ENCODE peak calls at places on chromosome 1, in ten cellular contexts. One of them, this sample, is unnamed.

GRCh38 chr1:107767156-107767582 is 197.8 kb downstream of the VAV3 start:
- DNase-seq in heart right ventricle: no peak
- DNase-seq in Calu3: no peak
- DNase-seq in AG09319: no peak
- DNase-seq in psoas muscle: no peak
- DNase-seq in neural crest cell: no peak
- DNase-seq in hepatocyte: peak; percentile 29
- DNase-seq in tibial artery: no peak
- DNase-seq in B cell: no peak
- DNase-seq in PC-3: no peak
- DNase-seq in this sample: no peak

GRCh38 chr1:158089925-158090675 is 90.6 kb upstream of the CD1D start:
- DNase-seq in heart right ventricle: no peak
- DNase-seq in Calu3: no peak
- DNase-seq in AG09319: no peak
- DNase-seq in psoas muscle: no peak
- DNase-seq in neural crest cell: no peak
- DNase-seq in hepatocyte: no peak
- DNase-seq in tibial artery: no peak
- DNase-seq in B cell: no peak
- DNase-seq in PC-3: no peak
- DNase-seq in this sample: no peak

GRCh38 chr1:232927722-232928505 is 22.5 kb upstream of the NTPCR start:
- DNase-seq in heart right ventricle: no peak
- DNase-seq in Calu3: no peak
- DNase-seq in AG09319: no peak
- DNase-seq in psoas muscle: no peak
- DNase-seq in neural crest cell: no peak
- DNase-seq in hepatocyte: no peak
- DNase-seq in tibial artery: no peak
- DNase-seq in B cell: no peak
- DNase-seq in PC-3: no peak
- DNase-seq in this sample: no peak

GRCh38 chr1:94759188-94759587 is 61.0 kb upstream of the SLC44A3 start:
- DNase-seq in heart right ventricle: no peak
- DNase-seq in Calu3: no peak
- DNase-seq in AG09319: no peak
- DNase-seq in psoas muscle: no peak
- DNase-seq in neural crest cell: no peak
- DNase-seq in hepatocyte: no peak
- DNase-seq in tibial artery: no peak
- DNase-seq in B cell: no peak
- DNase-seq in PC-3: no peak
- DNase-seq in this sample: no peak

GRCh38 chr1:220994671-220995070 is 115.4 kb downstream of the HLX start:
- DNase-seq in heart right ventricle: no peak
- DNase-seq in Calu3: no peak
- DNase-seq in AG09319: no peak
- DNase-seq in psoas muscle: no peak
- DNase-seq in neural crest cell: no peak
- DNase-seq in hepatocyte: no peak
- DNase-seq in tibial artery: no peak
- DNase-seq in B cell: no peak
- DNase-seq in PC-3: no peak
- DNase-seq in this sample: no peak

GRCh38 chr1:226608699-226609505 is 60.3 kb downstream of the STUM start:
- DNase-seq in heart right ventricle: peak; percentile 53
- DNase-seq in Calu3: peak; percentile 76
- DNase-seq in AG09319: no peak
- DNase-seq in psoas muscle: peak; percentile 63
- DNase-seq in neural crest cell: peak; percentile 76
- DNase-seq in hepatocyte: peak; percentile 83
- DNase-seq in tibial artery: peak; percentile 71
- DNase-seq in B cell: peak; percentile 81
- DNase-seq in PC-3: peak; percentile 86
- DNase-seq in this sample: peak; percentile 83

GRCh38 chr1:210922666-210923065 is 211.3 kb downstream of the KCNH1 start:
- DNase-seq in heart right ventricle: no peak
- DNase-seq in Calu3: no peak
- DNase-seq in AG09319: no peak
- DNase-seq in psoas muscle: no peak
- DNase-seq in neural crest cell: no peak
- DNase-seq in hepatocyte: no peak
- DNase-seq in tibial artery: no peak
- DNase-seq in B cell: no peak
- DNase-seq in PC-3: no peak
- DNase-seq in this sample: no peak

GRCh38 chr1:116323419-116323987 is 49.5 kb upstream of the ATP1A1 start:
- DNase-seq in heart right ventricle: no peak
- DNase-seq in Calu3: no peak
- DNase-seq in AG09319: no peak
- DNase-seq in psoas muscle: no peak
- DNase-seq in neural crest cell: no peak
- DNase-seq in hepatocyte: no peak
- DNase-seq in tibial artery: no peak
- DNase-seq in B cell: no peak
- DNase-seq in PC-3: no peak
- DNase-seq in this sample: no peak

GRCh38 chr1:32273389-32274208 is 18.3 kb upstream of the HDAC1 start:
- DNase-seq in heart right ventricle: no peak
- DNase-seq in Calu3: peak; percentile 70
- DNase-seq in AG09319: no peak
- DNase-seq in psoas muscle: no peak
- DNase-seq in neural crest cell: no peak
- DNase-seq in hepatocyte: peak; percentile 63
- DNase-seq in tibial artery: no peak
- DNase-seq in B cell: peak; percentile 77
- DNase-seq in PC-3: peak; percentile 88
- DNase-seq in this sample: no peak
- TF ChIP-seq CTCF in heart right ventricle: no peak
- TF ChIP-seq CTCF in Calu3: no peak
- TF ChIP-seq CTCF in AG09319: no peak
- TF ChIP-seq CTCF in psoas muscle: no peak
- TF ChIP-seq CTCF in neural crest cell: no peak
- TF ChIP-seq CTCF in hepatocyte: no peak
- TF ChIP-seq CTCF in tibial artery: no peak
- TF ChIP-seq CTCF in B cell: no peak
- TF ChIP-seq CTCF in PC-3: no peak
- TF ChIP-seq CTCF in this sample: no peak

DNA sequence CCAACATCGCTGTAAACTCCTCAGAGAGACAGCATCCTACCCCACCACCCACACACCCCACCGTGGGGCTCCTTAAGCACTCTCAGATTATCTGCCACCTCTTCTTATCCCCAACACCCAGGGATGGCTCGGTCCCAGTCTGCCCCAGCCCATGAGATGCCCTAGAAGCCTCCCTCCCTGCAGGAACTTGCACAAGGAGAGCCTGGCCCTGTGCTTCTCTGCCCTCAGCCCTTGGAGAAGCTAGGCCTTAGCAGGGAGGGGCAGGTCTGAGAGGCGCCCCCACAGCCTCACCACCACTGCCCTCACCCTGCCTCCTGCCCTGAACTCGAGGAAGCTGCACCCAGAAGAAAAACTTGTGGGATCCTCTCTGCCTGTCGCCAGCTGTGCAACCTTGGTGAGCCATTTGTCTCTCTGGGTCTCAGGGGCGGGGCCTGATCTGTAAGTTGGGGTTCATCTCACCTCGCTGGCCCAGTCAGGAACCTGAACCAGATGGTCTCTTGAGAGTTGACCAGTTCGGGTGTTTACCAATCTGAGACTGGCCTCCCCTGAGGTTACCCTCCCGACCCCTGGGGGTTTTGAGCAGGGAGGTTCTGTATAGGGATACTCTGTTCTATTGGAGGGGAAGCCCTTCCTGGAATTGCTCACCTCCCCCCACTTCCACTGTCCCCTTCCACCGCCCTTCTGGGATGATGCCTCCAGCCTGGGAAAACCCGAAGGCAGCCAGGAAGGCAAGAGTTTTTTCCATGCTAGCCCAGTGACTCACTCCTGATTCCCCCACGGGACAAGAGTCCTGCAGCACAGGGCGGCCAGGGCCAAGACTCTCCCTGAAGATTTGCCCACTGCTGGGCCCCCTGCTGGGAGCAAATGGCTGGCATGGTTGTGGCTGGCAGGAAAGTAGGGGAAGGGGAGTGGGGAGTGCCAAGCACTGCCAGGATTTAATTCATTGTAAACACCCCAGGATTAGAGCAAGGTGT is at the start of gene S100A3:
- DNase-seq in heart right ventricle: peak; percentile 83
- DNase-seq in Calu3: peak; percentile 61
- DNase-seq in AG09319: no peak
- DNase-seq in psoas muscle: peak; percentile 82
- DNase-seq in neural crest cell: no peak
- DNase-seq in hepatocyte: peak; percentile 73
- DNase-seq in tibial artery: peak; percentile 95
- DNase-seq in B cell: no peak
- DNase-seq in PC-3: peak; percentile 83
- DNase-seq in this sample: peak; percentile 98
- TF ChIP-seq CTCF in heart right ventricle: peak; percentile 28
- TF ChIP-seq CTCF in Calu3: no peak
- TF ChIP-seq CTCF in AG09319: peak; percentile 18
- TF ChIP-seq CTCF in psoas muscle: no peak
- TF ChIP-seq CTCF in neural crest cell: no peak
- TF ChIP-seq CTCF in hepatocyte: no peak
- TF ChIP-seq CTCF in tibial artery: peak; percentile 38
- TF ChIP-seq CTCF in B cell: no peak
- TF ChIP-seq CTCF in PC-3: peak; percentile 68
- TF ChIP-seq CTCF in this sample: no peak

GRCh38 chr1:15701784-15702183 is 17.7 kb downstream of the PLEKHM2 start:
- DNase-seq in heart right ventricle: no peak
- DNase-seq in Calu3: no peak
- DNase-seq in AG09319: no peak
- DNase-seq in psoas muscle: no peak
- DNase-seq in neural crest cell: no peak
- DNase-seq in hepatocyte: no peak
- DNase-seq in tibial artery: no peak
- DNase-seq in B cell: no peak
- DNase-seq in PC-3: no peak
- DNase-seq in this sample: no peak

GRCh38 chr1:15705184-15705566 is 21.1 kb downstream of the PLEKHM2 start:
- DNase-seq in heart right ventricle: no peak
- DNase-seq in Calu3: no peak
- DNase-seq in AG09319: no peak
- DNase-seq in psoas muscle: no peak
- DNase-seq in neural crest cell: no peak
- DNase-seq in hepatocyte: no peak
- DNase-seq in tibial artery: no peak
- DNase-seq in B cell: no peak
- DNase-seq in PC-3: no peak
- DNase-seq in this sample: no peak

GRCh38 chr1:15704526-15705183 is 20.5 kb downstream of the PLEKHM2 start:
- DNase-seq in heart right ventricle: no peak
- DNase-seq in Calu3: no peak
- DNase-seq in AG09319: no peak
- DNase-seq in psoas muscle: no peak
- DNase-seq in neural crest cell: no peak
- DNase-seq in hepatocyte: no peak
- DNase-seq in tibial artery: no peak
- DNase-seq in B cell: no peak
- DNase-seq in PC-3: no peak
- DNase-seq in this sample: no peak

GRCh38 chr1:15703562-15703961 is 19.4 kb downstream of the PLEKHM2 start:
- DNase-seq in heart right ventricle: peak; percentile 83
- DNase-seq in Calu3: no peak
- DNase-seq in AG09319: peak; percentile 80
- DNase-seq in psoas muscle: peak; percentile 83
- DNase-seq in neural crest cell: no peak
- DNase-seq in hepatocyte: peak; percentile 86
- DNase-seq in tibial artery: peak; percentile 94
- DNase-seq in B cell: no peak
- DNase-seq in PC-3: no peak
- DNase-seq in this sample: peak; percentile 86

DNA sequence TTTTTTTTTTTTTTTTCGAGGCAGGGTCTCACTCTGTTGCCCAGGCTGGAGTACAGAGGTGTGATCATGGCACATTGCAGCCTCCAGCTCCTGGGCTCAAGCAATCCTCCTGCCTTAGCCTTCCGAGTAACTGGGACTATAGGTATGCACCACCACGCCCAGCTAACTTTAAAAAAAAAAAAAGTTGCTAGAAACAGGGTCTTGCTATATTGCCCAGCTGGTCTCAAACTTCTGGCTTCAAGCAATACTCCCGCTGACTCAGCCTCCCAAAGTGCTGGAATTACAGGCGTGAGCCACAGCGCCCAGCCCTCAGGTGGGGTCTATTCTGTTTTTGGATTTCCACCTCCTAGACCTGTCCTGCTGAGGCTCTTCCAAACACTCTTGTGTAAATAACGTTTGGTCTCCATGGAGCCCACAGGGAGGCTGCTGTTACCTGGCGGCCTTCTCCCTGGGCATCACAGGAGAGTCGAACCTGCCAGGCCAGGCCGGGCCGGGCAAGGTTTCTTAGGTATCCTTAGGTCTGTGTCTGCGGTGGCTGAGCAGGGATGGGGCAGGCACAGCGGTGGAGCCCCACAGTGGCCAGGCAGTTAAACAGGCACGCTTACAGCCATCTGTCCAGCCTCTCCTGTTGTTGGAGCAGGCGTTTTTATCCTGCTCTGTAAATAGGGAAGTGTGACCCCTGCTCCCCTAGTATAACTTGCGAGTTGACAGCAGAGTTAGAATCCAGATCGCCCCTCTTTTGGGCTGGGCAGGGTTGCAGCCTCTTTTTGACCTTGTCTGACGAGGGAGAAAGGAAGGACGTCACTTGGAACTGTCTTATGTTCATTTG is 18.8 kb downstream of the PLEKHM2 start:
- DNase-seq in heart right ventricle: no peak
- DNase-seq in Calu3: peak; percentile 34
- DNase-seq in AG09319: no peak
- DNase-seq in psoas muscle: no peak
- DNase-seq in neural crest cell: no peak
- DNase-seq in hepatocyte: peak; percentile 39
- DNase-seq in tibial artery: no peak
- DNase-seq in B cell: no peak
- DNase-seq in PC-3: no peak
- DNase-seq in this sample: peak; percentile 45
- TF ChIP-seq CTCF in heart right ventricle: peak; percentile 37
- TF ChIP-seq CTCF in Calu3: no peak
- TF ChIP-seq CTCF in AG09319: peak; percentile 35
- TF ChIP-seq CTCF in psoas muscle: peak; percentile 36
- TF ChIP-seq CTCF in neural crest cell: no peak
- TF ChIP-seq CTCF in hepatocyte: peak; percentile 23
- TF ChIP-seq CTCF in tibial artery: no peak
- TF ChIP-seq CTCF in B cell: no peak
- TF ChIP-seq CTCF in PC-3: peak; percentile 42
- TF ChIP-seq CTCF in this sample: no peak

GRCh38 chr1:29128739-29129138 is 5.0 kb upstream of the TMEM200B start:
- DNase-seq in heart right ventricle: no peak
- DNase-seq in Calu3: no peak
- DNase-seq in AG09319: no peak
- DNase-seq in psoas muscle: no peak
- DNase-seq in neural crest cell: no peak
- DNase-seq in hepatocyte: no peak
- DNase-seq in tibial artery: no peak
- DNase-seq in B cell: no peak
- DNase-seq in PC-3: no peak
- DNase-seq in this sample: no peak

GRCh38 chr1:29124366-29125236 is 898 bp upstream of the TMEM200B start:
- DNase-seq in heart right ventricle: peak; percentile 90
- DNase-seq in Calu3: peak; percentile 66
- DNase-seq in AG09319: peak; percentile 68
- DNase-seq in psoas muscle: peak; percentile 82
- DNase-seq in neural crest cell: peak; percentile 67
- DNase-seq in hepatocyte: peak; percentile 92
- DNase-seq in tibial artery: peak; percentile 91
- DNase-seq in B cell: peak; percentile 86
- DNase-seq in PC-3: peak; percentile 58
- DNase-seq in this sample: peak; percentile 35

GRCh38 chr1:29123871-29124365 is at the start of gene TMEM200B:
- DNase-seq in heart right ventricle: no peak
- DNase-seq in Calu3: no peak
- DNase-seq in AG09319: no peak
- DNase-seq in psoas muscle: no peak
- DNase-seq in neural crest cell: no peak
- DNase-seq in hepatocyte: peak; percentile 67
- DNase-seq in tibial artery: no peak
- DNase-seq in B cell: peak; percentile 75
- DNase-seq in PC-3: no peak
- DNase-seq in this sample: no peak

GRCh38 chr1:29125237-29125641 is 1.5 kb upstream of the TMEM200B start:
- DNase-seq in heart right ventricle: peak; percentile 16
- DNase-seq in Calu3: no peak
- DNase-seq in AG09319: no peak
- DNase-seq in psoas muscle: no peak
- DNase-seq in neural crest cell: peak; percentile 52
- DNase-seq in hepatocyte: no peak
- DNase-seq in tibial artery: no peak
- DNase-seq in B cell: no peak
- DNase-seq in PC-3: no peak
- DNase-seq in this sample: no peak

DNA sequence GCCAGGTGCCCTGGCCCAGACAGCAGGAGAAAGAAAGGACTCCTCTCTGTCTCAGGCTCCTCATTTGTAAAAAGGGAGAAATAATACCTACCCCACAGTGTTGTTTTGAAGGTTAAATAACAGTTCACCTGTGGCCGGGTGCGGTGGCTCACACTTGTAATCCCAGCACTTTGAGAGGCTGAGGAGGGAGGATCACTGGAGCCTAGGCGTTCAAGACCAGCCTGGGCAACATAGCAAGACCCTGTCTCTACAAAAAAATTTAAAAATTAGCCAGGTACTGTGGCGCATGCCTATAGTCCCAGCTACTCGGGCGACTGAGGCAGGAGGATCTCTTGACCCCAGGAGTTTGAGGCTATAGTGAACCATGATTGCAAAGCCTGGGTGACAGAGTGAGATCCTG is 2.5 kb upstream of the TMEM200B start:
- DNase-seq in heart right ventricle: no peak
- DNase-seq in Calu3: no peak
- DNase-seq in AG09319: no peak
- DNase-seq in psoas muscle: no peak
- DNase-seq in neural crest cell: no peak
- DNase-seq in hepatocyte: no peak
- DNase-seq in tibial artery: no peak
- DNase-seq in B cell: no peak
- DNase-seq in PC-3: no peak
- DNase-seq in this sample: no peak
- TF ChIP-seq CTCF in heart right ventricle: no peak
- TF ChIP-seq CTCF in Calu3: no peak
- TF ChIP-seq CTCF in AG09319: no peak
- TF ChIP-seq CTCF in psoas muscle: no peak
- TF ChIP-seq CTCF in neural crest cell: no peak
- TF ChIP-seq CTCF in hepatocyte: no peak
- TF ChIP-seq CTCF in tibial artery: no peak
- TF ChIP-seq CTCF in B cell: no peak
- TF ChIP-seq CTCF in PC-3: no peak
- TF ChIP-seq CTCF in this sample: no peak